ENCODE peak calls at places on chromosomes 12 and 14, in seven cellular contexts. X, Q, S, B, W, V and I are unnamed samples.

GRCh38 chr14:102898298-102898697 is 24.2 kb upstream of the AMN start:
- DNase-seq in X (no peak), Q (no peak), S (no peak), B (no peak), W (no peak), V (no peak), I (no peak)

GRCh38 chr14:81946808-81947798 is 413.4 kb upstream of the SEL1L start:
- DNase-seq in X (no peak), Q (no peak), S (no peak), B (no peak), W (peak), V (no peak), I (peak)

GRCh38 chr12:71787574-71787973 is 32.9 kb downstream of the RAB21 start:
- DNase-seq in X (no peak), Q (no peak), S (no peak), B (no peak), W (no peak), V (no peak), I (no peak)

GRCh38 chr12:56120158-56120846 is 2.2 kb downstream of the ZC3H10 start:
- DNase-seq in X (no peak), Q (no peak), S (no peak), B (no peak), W (peak), V (no peak), I (no peak)

GRCh38 chr12:124497039-124497438 is 70.4 kb downstream of the NCOR2 start:
- DNase-seq in X (no peak), Q (peak), S (no peak), B (no peak), W (no peak), V (no peak), I (no peak)

GRCh38 chr12:3617565-3617964 is 126.6 kb downstream of the PRMT8 start:
- DNase-seq in X (no peak), Q (no peak), S (no peak), B (no peak), W (no peak), V (no peak), I (no peak)

GRCh38 chr14:89540009-89540829 is 123.2 kb upstream of the FOXN3 start:
- DNase-seq in X (no peak), Q (peak), S (no peak), B (no peak), W (no peak), V (no peak), I (no peak)

GRCh38 chr12:60072911-60073310 is 477.1 kb downstream of the SLC16A7 start:
- DNase-seq in X (no peak), Q (peak), S (no peak), B (peak), W (peak), V (no peak), I (no peak)

GRCh38 chr14:78673845-78674244 is 503.7 kb downstream of the NRXN3 start:
- DNase-seq in X (no peak), Q (peak), S (no peak), B (no peak), W (peak), V (no peak), I (peak)

GRCh38 chr14:85235868-85236267 is 294.1 kb upstream of the FLRT2 start:
- DNase-seq in X (no peak), Q (no peak), S (no peak), B (no peak), W (no peak), V (no peak), I (no peak)

GRCh38 chr12:34292736-34293625 is 270.7 kb downstream of the ALG10 start:
- DNase-seq in X (no peak), Q (no peak), S (no peak), B (peak), W (no peak), V (no peak), I (peak)

GRCh38 chr14:58151701-58152568 is at the start of gene ARMH4:
- DNase-seq in X (peak), Q (peak), S (peak), B (peak), W (peak), V (peak), I (peak)

GRCh38 chr12:110345176-110345651 is 58.3 kb downstream of the ANAPC7 start:
- DNase-seq in X (no peak), Q (no peak), S (no peak), B (no peak), W (no peak), V (no peak), I (no peak)

GRCh38 chr14:69266572-69267345 is 6.8 kb downstream of the GALNT16 start:
- DNase-seq in X (no peak), Q (no peak), S (no peak), B (no peak), W (no peak), V (no peak), I (no peak)

GRCh38 chr12:110998165-110998564 is 77.8 kb upstream of the MYL2 start:
- DNase-seq in X (no peak), Q (no peak), S (no peak), B (no peak), W (no peak), V (no peak), I (peak)

GRCh38 chr12:57057037-57057436 is 7.1 kb upstream of the MYO1A start:
- DNase-seq in X (no peak), Q (no peak), S (no peak), B (no peak), W (no peak), V (no peak), I (no peak)

GRCh38 chr14:34331728-34332623 is 130.1 kb downstream of the SPTSSA start:
- DNase-seq in X (peak), Q (peak), S (no peak), B (peak), W (peak), V (peak), I (peak)

GRCh38 chr12:103326190-103326589 is 169.6 kb downstream of the C12orf42 start:
- DNase-seq in X (no peak), Q (no peak), S (no peak), B (peak), W (peak), V (no peak), I (peak)

GRCh38 chr12:1103632-1104031 is 112.6 kb downstream of the ERC1 start:
- DNase-seq in X (no peak), Q (peak), S (no peak), B (no peak), W (no peak), V (no peak), I (no peak)

GRCh38 chr14:43894534-43894933 is 612.5 kb downstream of the FSCB start:
- DNase-seq in X (no peak), Q (no peak), S (no peak), B (peak), W (peak), V (no peak), I (peak)

GRCh38 chr12:131907379-131908081 is 13.1 kb downstream of the ULK1 start:
- DNase-seq in X (no peak), Q (no peak), S (no peak), B (no peak), W (no peak), V (no peak), I (no peak)

GRCh38 chr12:89494411-89495231 is 30.0 kb downstream of the GALNT4 start:
- DNase-seq in X (no peak), Q (peak), S (no peak), B (no peak), W (no peak), V (no peak), I (no peak)

GRCh38 chr12:19575307-19576243 is 136.3 kb downstream of the AEBP2 start:
- DNase-seq in X (peak), Q (peak), S (no peak), B (no peak), W (peak), V (no peak), I (peak)

GRCh38 chr12:63294327-63294632 is 143.3 kb upstream of the AVPR1A start:
- DNase-seq in X (peak), Q (peak), S (no peak), B (no peak), W (peak), V (no peak), I (no peak)

GRCh38 chr14:72887514-72887913 is 6.4 kb downstream of the DPF3 start:
- DNase-seq in X (no peak), Q (no peak), S (no peak), B (peak), W (no peak), V (no peak), I (no peak)

GRCh38 chr12:58919271-58920101 is 818 bp downstream of the LRIG3 start:
- DNase-seq in X (peak), Q (peak), S (no peak), B (peak), W (peak), V (no peak), I (peak)

GRCh38 chr14:95197498-95198010 is 40.2 kb upstream of the DICER1 start:
- DNase-seq in X (no peak), Q (no peak), S (no peak), B (peak), W (peak), V (peak), I (no peak)

GRCh38 chr14:44712095-44712822 is 205.2 kb upstream of the FSCB start:
- DNase-seq in X (no peak), Q (no peak), S (no peak), B (no peak), W (no peak), V (no peak), I (no peak)

GRCh38 chr12:53196486-53196885 is 10.6 kb downstream of the ITGB7 start:
- DNase-seq in X (no peak), Q (no peak), S (no peak), B (no peak), W (no peak), V (no peak), I (no peak)

GRCh38 chr12:55720894-55721444 is 776 bp downstream of the RDH5 start:
- DNase-seq in X (no peak), Q (peak), S (peak), B (peak), W (no peak), V (no peak), I (peak)

GRCh38 chr12:117063162-117063911 is 35.9 kb downstream of the TESC start:
- DNase-seq in X (no peak), Q (no peak), S (no peak), B (peak), W (peak), V (no peak), I (no peak)

GRCh38 chr14:68683326-68683725 is 109.5 kb downstream of the ZFP36L1 start:
- DNase-seq in X (no peak), Q (peak), S (no peak), B (no peak), W (no peak), V (no peak), I (no peak)

GRCh38 chr12:5257763-5258475 is 174.0 kb upstream of the NTF3 start:
- DNase-seq in X (no peak), Q (no peak), S (no peak), B (no peak), W (no peak), V (no peak), I (no peak)

GRCh38 chr14:73755434-73756014 is 41.3 kb upstream of the PNMA1 start:
- DNase-seq in X (no peak), Q (no peak), S (no peak), B (no peak), W (no peak), V (no peak), I (peak)

GRCh38 chr14:33375781-33376180 is 437.1 kb downstream of the NPAS3 start:
- DNase-seq in X (no peak), Q (no peak), S (no peak), B (no peak), W (no peak), V (no peak), I (no peak)

GRCh38 chr12:92059976-92060375 is 85.7 kb downstream of the BTG1 start:
- DNase-seq in X (no peak), Q (peak), S (no peak), B (no peak), W (no peak), V (no peak), I (no peak)

GRCh38 chr14:71220462-71220861 is 313.2 kb downstream of the PCNX1 start:
- DNase-seq in X (no peak), Q (no peak), S (no peak), B (peak), W (no peak), V (no peak), I (no peak)

GRCh38 chr14:93332032-93332852 is 594 bp downstream of the BTBD7 start:
- DNase-seq in X (peak), Q (peak), S (peak), B (peak), W (peak), V (peak), I (peak)

GRCh38 chr12:55931780-55932545 is 1.0 kb downstream of the DGKA start:
- DNase-seq in X (no peak), Q (peak), S (no peak), B (peak), W (peak), V (peak), I (peak)